ENCODE peak calls at places on chromosome 12, in four cellular contexts. V, N, J and Q are unnamed samples.

GRCh38 chr12:48826209-48826855 is 8.0 kb downstream of the CACNB3 start:
- DNase-seq in N (no peak), V (no peak), J (no peak), Q (no peak)

GRCh38 chr12:93322784-93323183 is 54.9 kb upstream of the NUDT4 start:
- DNase-seq in N (peak; percentile 68), V (no peak), J (no peak), Q (peak; percentile 57)

GRCh38 chr12:105352940-105353635 is 22.6 kb downstream of the C12orf75 start:
- DNase-seq in V (peak; percentile 11), J (peak; percentile 66), N (no peak), Q (no peak)

GRCh38 chr12:109131522-109132050 is 15.2 kb downstream of the ACACB start:
- DNase-seq in V (no peak), J (no peak), N (no peak), Q (no peak)

GRCh38 chr12:100211698-100212097 is 11.1 kb downstream of the ACTR6 start:
- DNase-seq in J (no peak), N (no peak), V (no peak), Q (no peak)

GRCh38 chr12:24054411-24054810 is 104.9 kb upstream of the SOX5 start:
- DNase-seq in N (no peak), V (no peak), J (no peak), Q (no peak)

GRCh38 chr12:102816816-102817434 is 100.1 kb downstream of the PAH start:
- DNase-seq in V (peak; percentile 56), J (peak; percentile 22), N (peak; percentile 29), Q (peak; percentile 4)

GRCh38 chr12:1044697-1045096 is 53.7 kb downstream of the ERC1 start:
- DNase-seq in J (no peak), V (no peak), N (peak; percentile 53), Q (peak; percentile 55)

GRCh38 chr12:10001141-10001778 is 2.3 kb upstream of the CLEC1B start:
- DNase-seq in N (no peak), J (no peak), V (no peak), Q (no peak)

GRCh38 chr12:110543252-110543959 is 39.7 kb downstream of the PPTC7 start:
- DNase-seq in N (peak; percentile 80), J (peak; percentile 97), V (no peak), Q (peak; percentile 85)

GRCh38 chr12:6961278-6961694 is 9.2 kb downstream of the PHB2 start:
- DNase-seq in J (peak; percentile 51), N (no peak), V (no peak), Q (peak; percentile 46)
- H3K27ac ChIP-seq in J (peak overlapping the region; percentile 55), N (no peak overlapping the region), V (no peak overlapping the region), Q (peak overlapping the region; percentile 54)

GRCh38 chr12:106917503-106917902 is 38.2 kb upstream of the TMEM263 start:
- DNase-seq in V (no peak), N (no peak), J (no peak), Q (no peak)

GRCh38 chr12:106915635-106916026 is 40.1 kb upstream of the TMEM263 start:
- DNase-seq in V (no peak), J (no peak), N (no peak), Q (no peak)

GRCh38 chr12:106913456-106913855 is 42.3 kb upstream of the TMEM263 start:
- DNase-seq in V (no peak), J (no peak), N (no peak), Q (no peak)

GRCh38 chr12:106918746-106919145 is 37.0 kb upstream of the TMEM263 start:
- DNase-seq in V (peak; percentile 86), J (no peak), N (peak; percentile 8), Q (no peak)

GRCh38 chr12:106914796-106915634 is 40.7 kb upstream of the TMEM263 start:
- DNase-seq in J (no peak), V (no peak), N (no peak), Q (no peak)
- H3K27ac ChIP-seq in J (no peak overlapping the region), V (no peak overlapping the region), N (no peak overlapping the region), Q (no peak overlapping the region)

DNA sequence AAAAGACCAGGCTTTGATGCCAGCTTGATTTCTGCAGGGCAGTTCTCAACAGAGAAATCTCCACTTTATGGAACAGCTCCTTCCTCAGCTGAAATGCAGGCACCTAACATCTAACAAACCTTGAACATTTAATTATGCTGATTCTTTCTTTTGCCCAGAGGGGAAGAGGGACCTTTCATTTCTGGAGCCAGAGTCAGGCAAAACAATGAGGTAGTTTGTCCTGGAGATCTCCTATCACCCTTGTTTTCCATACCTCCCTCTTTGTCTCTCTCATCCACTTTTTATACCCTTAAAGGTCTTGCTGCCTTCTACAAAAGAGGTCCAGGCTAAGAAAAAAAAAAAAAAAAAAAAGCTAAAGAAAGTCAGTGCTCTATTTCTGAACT is 26.1 kb upstream of the RASSF3 start:
- DNase-seq in J (no peak), V (no peak), N (no peak), Q (no peak)
- H3K27ac ChIP-seq in J (peak overlapping the region; percentile 30), V (no peak overlapping the region), N (peak overlapping the region; percentile 32), Q (no peak overlapping the region)

DNA sequence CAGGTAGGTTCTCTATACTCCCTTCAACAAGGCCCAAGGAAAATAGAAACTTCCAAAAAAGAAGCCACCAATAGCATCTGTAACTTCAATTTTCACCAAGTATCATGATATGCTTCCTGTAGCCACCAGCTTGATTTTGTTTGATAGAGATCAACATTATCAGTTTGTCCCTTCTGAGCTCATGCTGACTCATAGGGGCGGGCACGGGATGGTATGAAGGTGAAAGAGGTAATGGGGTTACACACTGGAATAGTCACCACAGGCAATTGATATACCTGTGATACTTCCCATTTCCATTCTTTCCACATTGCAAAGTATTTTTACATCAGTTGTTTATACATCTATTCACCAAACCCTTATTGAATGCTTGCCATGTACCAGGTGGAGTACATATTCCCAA is 134.1 kb downstream of the KCNA5 start:
- DNase-seq in V (no peak), N (no peak), J (no peak), Q (no peak)
- H3K27ac ChIP-seq in V (no peak overlapping the region), N (no peak overlapping the region), J (no peak overlapping the region), Q (no peak overlapping the region)

DNA sequence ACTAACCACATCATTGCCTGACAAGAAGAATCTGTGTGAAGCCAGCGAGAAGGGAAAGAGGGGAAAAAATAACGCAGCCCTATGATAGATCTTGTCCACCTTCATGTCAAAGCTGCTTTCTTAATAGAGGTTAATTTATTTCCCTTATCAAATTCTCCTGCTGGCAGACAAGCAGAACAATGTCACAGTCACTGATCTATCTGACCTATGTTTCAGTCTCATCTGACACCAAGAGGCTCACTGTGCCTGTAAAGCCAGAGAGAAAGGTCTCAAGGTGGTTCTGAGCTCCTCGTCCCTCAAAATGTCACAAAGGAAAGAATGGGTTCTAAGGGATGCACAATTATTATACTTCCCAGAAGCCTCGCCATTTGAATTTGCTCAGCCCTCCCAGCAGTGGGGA is 190.3 kb upstream of the NOS1 start:
- DNase-seq in V (no peak), N (no peak), J (no peak), Q (no peak)
- H3K27ac ChIP-seq in V (no peak overlapping the region), N (no peak overlapping the region), J (no peak overlapping the region), Q (no peak overlapping the region)

GRCh38 chr12:112130461-112130998 is 5.2 kb downstream of the TRAFD1 start:
- DNase-seq in V (no peak), J (no peak), N (peak; percentile 36), Q (no peak)
- H3K27ac ChIP-seq in V (no peak overlapping the region), J (peak overlapping the region; percentile 62), N (peak overlapping the region; percentile 52), Q (no peak overlapping the region)